ENCODE peak calls at places on chromosomes 4 and X, in nine cellular contexts. I is left ventricle myocardium inferior, J is tibial nerve, G is GM23338, W is uterus, B is small intestine, H is colonic mucosa, K is bronchial epithelial cell, D is neuronal stem cell. U is an unnamed sample.

GRCh38 chr4:19983072-19983471 is 268.6 kb upstream of the SLIT2 start:
- DNase-seq in I (no peak), J (no peak), G (no peak), W (no peak), B (no peak), H (no peak), K (peak; percentile 98), D (no peak), U (no peak)

GRCh38 chrX:74449937-74450330 is 28.6 kb downstream of the SLC16A2 start:
- DNase-seq in I (no peak), J (no peak), G (no peak), W (no peak), B (no peak), H (no peak), K (peak; percentile 85), D (no peak), U (no peak)

GRCh38 chr4:124633285-124633941 is 79.1 kb downstream of the ANKRD50 start:
- DNase-seq in I (no peak), J (no peak), G (no peak), W (no peak), B (no peak), H (no peak), K (peak; percentile 72), D (no peak), U (no peak)

GRCh38 chrX:138710866-138711331 is 618 bp downstream of the FGF13 start:
- DNase-seq in I (peak; percentile 8), J (no peak), G (peak; percentile 28), W (peak; percentile 11), B (no peak), H (no peak), K (no peak), D (peak; percentile 26), U (peak; percentile 72)

GRCh38 chrX:50635811-50636365 is 165.3 kb upstream of the DGKK start:
- DNase-seq in I (peak; percentile 25), J (no peak), G (no peak), W (no peak), B (no peak), H (no peak), K (peak; percentile 79), D (no peak), U (no peak)

GRCh38 chrX:71542411-71542810 is 9.5 kb downstream of the OGT start:
- DNase-seq in I (no peak), J (no peak), G (no peak), W (no peak), B (peak; percentile 42), H (no peak), K (peak; percentile 78), D (no peak), U (no peak)

GRCh38 chr4:120007171-120007894 is 59.3 kb downstream of the MAD2L1 start:
- DNase-seq in I (no peak), J (no peak), G (no peak), W (no peak), B (no peak), H (no peak), K (peak; percentile 63), D (no peak), U (no peak)

GRCh38 chr4:15875663-15876460 is 62.7 kb downstream of the FGFBP1 start:
- DNase-seq in I (no peak), J (no peak), G (no peak), W (no peak), B (no peak), H (no peak), K (peak; percentile 84), D (no peak), U (no peak)

GRCh38 chr4:54550415-54551171 is 107.2 kb upstream of the KIT start:
- DNase-seq in I (no peak), J (no peak), G (peak; percentile 36), W (no peak), B (no peak), H (no peak), K (peak; percentile 8), D (no peak), U (no peak)

GRCh38 chr4:48960988-48961635 is 25.0 kb upstream of the CWH43 start:
- DNase-seq in I (no peak), J (no peak), G (no peak), W (no peak), B (no peak), H (no peak), K (peak; percentile 95), D (no peak), U (no peak)

GRCh38 chrX:101229155-101229554 is 9.6 kb downstream of the DRP2 start:
- DNase-seq in I (no peak), J (no peak), G (no peak), W (no peak), B (no peak), H (no peak), K (peak; percentile 47), D (no peak), U (no peak)

GRCh38 chr4:25860586-25861421 is 2.0 kb downstream of the SEL1L3 start:
- DNase-seq in I (no peak), J (no peak), G (no peak), W (no peak), B (no peak), H (peak; percentile 34), K (peak; percentile 82), D (no peak), U (no peak)

GRCh38 chrX:24113161-24113560 is 36.4 kb upstream of the ZFX start:
- DNase-seq in I (no peak), J (no peak), G (no peak), W (no peak), B (no peak), H (no peak), K (no peak), D (no peak), U (no peak)

GRCh38 chrX:112163916-112164315 is 81.3 kb upstream of the TRPC5 start:
- DNase-seq in I (no peak), J (no peak), G (no peak), W (no peak), B (no peak), H (no peak), K (no peak), D (no peak), U (no peak)

GRCh38 chrX:79080131-79080530 is 64.4 kb upstream of the GPR174 start:
- DNase-seq in I (no peak), J (no peak), G (no peak), W (no peak), B (no peak), H (no peak), K (no peak), D (no peak), U (no peak)

GRCh38 chrX:23195097-23195496 is 139.6 kb upstream of the PTCHD1 start:
- DNase-seq in I (no peak), J (no peak), G (no peak), W (no peak), B (no peak), H (no peak), K (no peak), D (no peak), U (no peak)

GRCh38 chr4:42638276-42638675 is 18.6 kb downstream of the ATP8A1 start:
- DNase-seq in I (no peak), J (no peak), G (no peak), W (no peak), B (no peak), H (no peak), K (no peak), D (no peak), U (no peak)

GRCh38 chrX:106874075-106874474 is 29.1 kb downstream of the RIPPLY1 start:
- DNase-seq in I (no peak), J (no peak), G (peak; percentile 38), W (no peak), B (peak; percentile 19), H (no peak), K (peak; percentile 37), D (no peak), U (no peak)

DNA sequence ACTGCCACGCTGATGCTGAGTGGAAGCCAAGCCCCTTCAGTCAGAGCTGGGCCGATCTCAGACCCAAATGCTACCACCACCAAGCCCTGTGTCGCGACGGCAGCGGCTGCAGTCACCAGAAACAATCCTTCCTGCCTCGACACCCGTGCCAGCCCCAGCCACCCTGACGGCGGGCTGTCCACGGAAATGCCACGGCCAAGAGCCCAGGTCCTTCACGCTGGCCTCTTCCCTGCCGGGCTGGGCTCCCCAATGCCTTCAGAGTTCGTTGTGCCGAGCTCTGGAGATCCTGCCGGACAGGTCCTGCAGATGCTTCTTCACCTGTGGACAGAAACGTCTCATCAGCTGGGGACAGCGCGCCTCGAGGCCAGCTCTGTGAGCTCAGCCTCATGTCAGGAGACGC is 19.5 kb downstream of the LRPAP1 start:
- DNase-seq in I (no peak), J (no peak), G (no peak), W (no peak), B (no peak), H (no peak), K (no peak), D (no peak), U (no peak)
- H3K36me3 ChIP-seq in I (peaks cover 87% of the 10 kb centered on the region), J (peaks cover 5% of the 10 kb centered on the region), G (peaks cover 18% of the 10 kb centered on the region), W (no peaks in the 10 kb centered on the region), B (peaks cover 25% of the 10 kb centered on the region), H (peaks cover 26% of the 10 kb centered on the region), K (peaks cover 48% of the 10 kb centered on the region), D (peaks cover 70% of the 10 kb centered on the region), U (peaks cover 27% of the 10 kb centered on the region)

GRCh38 chrX:154135458-154136229 is 8.4 kb upstream of the OPN1LW start:
- DNase-seq in I (no peak), J (no peak), G (no peak), W (no peak), B (no peak), H (no peak), K (no peak), D (no peak), U (no peak)

GRCh38 chrX:154140206-154140605 is 3.8 kb upstream of the OPN1LW start:
- DNase-seq in I (no peak), J (no peak), G (no peak), W (no peak), B (no peak), H (no peak), K (no peak), D (no peak), U (no peak)

GRCh38 chrX:154138857-154139256 is 5.2 kb upstream of the OPN1LW start:
- DNase-seq in I (no peak), J (no peak), G (no peak), W (no peak), B (no peak), H (no peak), K (no peak), D (no peak), U (no peak)

GRCh38 chrX:154140742-154141141 is 3.3 kb upstream of the OPN1LW start:
- DNase-seq in I (no peak), J (no peak), G (no peak), W (no peak), B (no peak), H (no peak), K (no peak), D (no peak), U (no peak)

GRCh38 chrX:154136627-154137161 is 7.3 kb upstream of the OPN1LW start:
- DNase-seq in I (peak; percentile 64), J (peak; percentile 40), G (peak; percentile 81), W (peak; percentile 71), B (peak; percentile 26), H (peak; percentile 60), K (peak; percentile 2), D (peak; percentile 73), U (peak; percentile 94)
- H3K4me3 ChIP-seq in I (peak overlapping the region; percentile 58), J (no peak overlapping the region), G (peak overlapping the region; percentile 44), W (peak overlapping the region; percentile 20), B (peak overlapping the region; percentile 14), H (no peak overlapping the region), K (peak overlapping the region; percentile 22), D (peak overlapping the region; percentile 39), U (peak overlapping the region; percentile 16)

GRCh38 chrX:115234220-115234557 is 293 bp upstream of the LRCH2 start:
- DNase-seq in I (no peak), J (no peak), G (no peak), W (no peak), B (no peak), H (no peak), K (no peak), D (no peak), U (no peak)
- H3K27me3 ChIP-seq in I (no peaks in the 10 kb centered on the region), J (no peaks in the 10 kb centered on the region), G (no peaks in the 10 kb centered on the region), W (no peaks in the 10 kb centered on the region), B (no peaks in the 10 kb centered on the region), H (peaks cover 11% of the 10 kb centered on the region), K (peaks cover 2% of the 10 kb centered on the region), D (no peaks in the 10 kb centered on the region), U (peaks cover 6% of the 10 kb centered on the region)

GRCh38 chr4:5824635-5825034 is 68.3 kb downstream of the CRMP1 start:
- DNase-seq in I (no peak), J (no peak), G (peak; percentile 64), W (no peak), B (peak; percentile 13), H (no peak), K (peak; percentile 24), D (no peak), U (peak; percentile 75)
- H3K36me3 ChIP-seq in I (peaks cover 31% of the 10 kb centered on the region), J (no peaks in the 10 kb centered on the region), G (peaks cover 11% of the 10 kb centered on the region), W (no peaks in the 10 kb centered on the region), B (no peaks in the 10 kb centered on the region), H (no peaks in the 10 kb centered on the region), K (peaks cover 3% of the 10 kb centered on the region), D (peaks cover 62% of the 10 kb centered on the region), U (peaks cover 37% of the 10 kb centered on the region)